ENCODE peak calls at places on chromosomes 7 and 10, in four cellular contexts. Z is activated CD4-positive, alpha-beta T cell treated with anti-CD3 and anti-CD28 coated beads, Interleukin-2, amount 50 U/mL, for 1 hour; F is amniotic stem cell; V is endothelial cell. P is an unnamed sample.
A peak's percentile ranks its signal among the peaks of the same experiment; 100 is the strongest.

GRCh38 chr10:13450078-13450477 is 78.7 kb downstream of the BEND7 start:
- DNase-seq in Z (no peak), F (no peak), V (no peak), P (peak; percentile 26)

GRCh38 chr10:76388321-76388720 is 956.9 kb downstream of the LRMDA start:
- DNase-seq in Z (no peak), F (no peak), V (no peak), P (no peak)

GRCh38 chr10:86658261-86658741 is 4.0 kb downstream of the OPN4 start:
- DNase-seq in F (no peak), V (no peak), Z (no peak), P (no peak)

GRCh38 chr10:125162181-125162906 is 2.0 kb upstream of the CTBP2 start:
- DNase-seq in Z (no peak), F (no peak), V (peak; percentile 38), P (no peak)

GRCh38 chr7:25846722-25847121 is 305.3 kb upstream of the NFE2L3 start:
- DNase-seq in V (no peak), Z (no peak), F (peak; percentile 54), P (no peak)

GRCh38 chr7:145398758-145399157 is 562.9 kb upstream of the TPK1 start:
- DNase-seq in V (no peak), F (no peak), Z (no peak), P (no peak)

GRCh38 chr7:12303096-12303495 is 92.0 kb downstream of the TMEM106B start:
- DNase-seq in V (no peak), Z (no peak), F (no peak), P (no peak)

GRCh38 chr10:109156396-109156795 is 766.9 kb downstream of the XPNPEP1 start:
- DNase-seq in Z (no peak), V (no peak), F (no peak), P (no peak)

GRCh38 chr10:98135222-98135899 is 904 bp downstream of the R3HCC1L start:
- DNase-seq in V (no peak), Z (no peak), F (no peak), P (no peak)

P was measured in H54.